ENCODE peak calls at places on chromosomes 13 and 19, in ten cellular contexts. One of them, this sample, is unnamed.

GRCh38 chr13:101556676-101557121 is 104.2 kb downstream of the ITGBL1 start:
- DNase-seq in CD8-positive, alpha-beta T cell: no peak
- DNase-seq in activated T-helper 9 cell treated with anti-CD3 and anti-CD28 coated beads, Interleukin-2, amount 50 U/mL, for 16 hours: no peak
- DNase-seq in AG09319: no peak
- DNase-seq in GM12865: no peak
- DNase-seq in endothelial cell: no peak
- DNase-seq in HCEC 1CT: no peak
- DNase-seq in amniotic epithelial cell: peak; percentile 91
- DNase-seq in AG08395: peak; percentile 72
- DNase-seq in activated CD8-positive, alpha-beta memory T cell treated with anti-CD3 and anti-CD28 coated beads, Interleukin-2, amount 50 U/mL, for 4 hours: no peak
- DNase-seq in this sample: no peak

GRCh38 chr19:52188822-52189744 is 769 bp upstream of the PPP2R1A start:
- DNase-seq in activated T-helper 9 cell treated with anti-CD3 and anti-CD28 coated beads, Interleukin-2, amount 50 U/mL, for 16 hours: no peak
- DNase-seq in HCEC 1CT: no peak
- DNase-seq in activated CD8-positive, alpha-beta memory T cell treated with anti-CD3 and anti-CD28 coated beads, Interleukin-2, amount 50 U/mL, for 4 hours: peak; percentile 96
- DNase-seq in amniotic epithelial cell: no peak
- DNase-seq in AG09319: no peak
- DNase-seq in CD8-positive, alpha-beta T cell: no peak
- DNase-seq in AG08395: no peak
- DNase-seq in endothelial cell: peak; percentile 43
- DNase-seq in GM12865: no peak
- DNase-seq in this sample: no peak

GRCh38 chr13:21234537-21234936 is 58.1 kb downstream of the MRPL57 start:
- DNase-seq in CD8-positive, alpha-beta T cell: no peak
- DNase-seq in activated CD8-positive, alpha-beta memory T cell treated with anti-CD3 and anti-CD28 coated beads, Interleukin-2, amount 50 U/mL, for 4 hours: no peak
- DNase-seq in activated T-helper 9 cell treated with anti-CD3 and anti-CD28 coated beads, Interleukin-2, amount 50 U/mL, for 16 hours: no peak
- DNase-seq in AG09319: no peak
- DNase-seq in endothelial cell: no peak
- DNase-seq in GM12865: no peak
- DNase-seq in AG08395: peak; percentile 35
- DNase-seq in amniotic epithelial cell: peak; percentile 12
- DNase-seq in HCEC 1CT: no peak
- DNase-seq in this sample: no peak

GRCh38 chr13:33639640-33640080 is 178.3 kb upstream of the RFC3 start:
- DNase-seq in amniotic epithelial cell: no peak
- DNase-seq in AG08395: no peak
- DNase-seq in AG09319: no peak
- DNase-seq in CD8-positive, alpha-beta T cell: no peak
- DNase-seq in GM12865: peak; percentile 55
- DNase-seq in endothelial cell: no peak
- DNase-seq in activated CD8-positive, alpha-beta memory T cell treated with anti-CD3 and anti-CD28 coated beads, Interleukin-2, amount 50 U/mL, for 4 hours: no peak
- DNase-seq in activated T-helper 9 cell treated with anti-CD3 and anti-CD28 coated beads, Interleukin-2, amount 50 U/mL, for 16 hours: peak; percentile 31
- DNase-seq in HCEC 1CT: no peak
- DNase-seq in this sample: no peak

GRCh38 chr13:27830010-27830409 is 37.7 kb downstream of the GSX1 start:
- DNase-seq in GM12865: peak; percentile 59
- DNase-seq in CD8-positive, alpha-beta T cell: peak; percentile 58
- DNase-seq in AG08395: peak; percentile 53
- DNase-seq in amniotic epithelial cell: peak; percentile 21
- DNase-seq in endothelial cell: peak; percentile 81
- DNase-seq in activated CD8-positive, alpha-beta memory T cell treated with anti-CD3 and anti-CD28 coated beads, Interleukin-2, amount 50 U/mL, for 4 hours: peak; percentile 60
- DNase-seq in HCEC 1CT: no peak
- DNase-seq in activated T-helper 9 cell treated with anti-CD3 and anti-CD28 coated beads, Interleukin-2, amount 50 U/mL, for 16 hours: peak; percentile 33
- DNase-seq in AG09319: no peak
- DNase-seq in this sample: no peak

GRCh38 chr13:103104340-103104739 is 38.1 kb upstream of the SLC10A2 start:
- DNase-seq in activated CD8-positive, alpha-beta memory T cell treated with anti-CD3 and anti-CD28 coated beads, Interleukin-2, amount 50 U/mL, for 4 hours: no peak
- DNase-seq in endothelial cell: no peak
- DNase-seq in AG08395: no peak
- DNase-seq in HCEC 1CT: no peak
- DNase-seq in CD8-positive, alpha-beta T cell: no peak
- DNase-seq in activated T-helper 9 cell treated with anti-CD3 and anti-CD28 coated beads, Interleukin-2, amount 50 U/mL, for 16 hours: no peak
- DNase-seq in AG09319: no peak
- DNase-seq in GM12865: peak; percentile 47
- DNase-seq in amniotic epithelial cell: no peak
- DNase-seq in this sample: no peak

GRCh38 chr13:40697711-40698110 is 31.3 kb upstream of the FOXO1 start:
- DNase-seq in GM12865: peak; percentile 84
- DNase-seq in activated T-helper 9 cell treated with anti-CD3 and anti-CD28 coated beads, Interleukin-2, amount 50 U/mL, for 16 hours: no peak
- DNase-seq in CD8-positive, alpha-beta T cell: no peak
- DNase-seq in AG09319: no peak
- DNase-seq in endothelial cell: no peak
- DNase-seq in amniotic epithelial cell: no peak
- DNase-seq in activated CD8-positive, alpha-beta memory T cell treated with anti-CD3 and anti-CD28 coated beads, Interleukin-2, amount 50 U/mL, for 4 hours: no peak
- DNase-seq in AG08395: no peak
- DNase-seq in HCEC 1CT: no peak
- DNase-seq in this sample: no peak

GRCh38 chr13:36954542-36954941 is 34.5 kb upstream of the SMAD9 start:
- DNase-seq in amniotic epithelial cell: no peak
- DNase-seq in AG09319: no peak
- DNase-seq in GM12865: no peak
- DNase-seq in HCEC 1CT: no peak
- DNase-seq in activated CD8-positive, alpha-beta memory T cell treated with anti-CD3 and anti-CD28 coated beads, Interleukin-2, amount 50 U/mL, for 4 hours: no peak
- DNase-seq in activated T-helper 9 cell treated with anti-CD3 and anti-CD28 coated beads, Interleukin-2, amount 50 U/mL, for 16 hours: no peak
- DNase-seq in AG08395: no peak
- DNase-seq in CD8-positive, alpha-beta T cell: no peak
- DNase-seq in endothelial cell: no peak
- DNase-seq in this sample: no peak

GRCh38 chr13:109610517-109610916 is 175.9 kb downstream of the IRS2 start:
- DNase-seq in amniotic epithelial cell: no peak
- DNase-seq in activated CD8-positive, alpha-beta memory T cell treated with anti-CD3 and anti-CD28 coated beads, Interleukin-2, amount 50 U/mL, for 4 hours: peak; percentile 39
- DNase-seq in HCEC 1CT: peak; percentile 20
- DNase-seq in GM12865: peak; percentile 4
- DNase-seq in CD8-positive, alpha-beta T cell: peak; percentile 40
- DNase-seq in endothelial cell: peak; percentile 7
- DNase-seq in AG08395: no peak
- DNase-seq in AG09319: no peak
- DNase-seq in activated T-helper 9 cell treated with anti-CD3 and anti-CD28 coated beads, Interleukin-2, amount 50 U/mL, for 16 hours: peak; percentile 1
- DNase-seq in this sample: no peak

GRCh38 chr19:17473041-17473440 is 2.7 kb downstream of the SLC27A1 start:
- DNase-seq in amniotic epithelial cell: peak; percentile 77
- DNase-seq in HCEC 1CT: peak; percentile 78
- DNase-seq in activated CD8-positive, alpha-beta memory T cell treated with anti-CD3 and anti-CD28 coated beads, Interleukin-2, amount 50 U/mL, for 4 hours: no peak
- DNase-seq in AG08395: peak; percentile 47
- DNase-seq in activated T-helper 9 cell treated with anti-CD3 and anti-CD28 coated beads, Interleukin-2, amount 50 U/mL, for 16 hours: no peak
- DNase-seq in CD8-positive, alpha-beta T cell: no peak
- DNase-seq in endothelial cell: no peak
- DNase-seq in AG09319: no peak
- DNase-seq in GM12865: peak; percentile 54
- DNase-seq in this sample: no peak

GRCh38 chr19:17424743-17425365 is 5.0 kb downstream of the MVB12A start:
- DNase-seq in activated T-helper 9 cell treated with anti-CD3 and anti-CD28 coated beads, Interleukin-2, amount 50 U/mL, for 16 hours: no peak
- DNase-seq in AG09319: no peak
- DNase-seq in amniotic epithelial cell: peak; percentile 57
- DNase-seq in activated CD8-positive, alpha-beta memory T cell treated with anti-CD3 and anti-CD28 coated beads, Interleukin-2, amount 50 U/mL, for 4 hours: no peak
- DNase-seq in CD8-positive, alpha-beta T cell: no peak
- DNase-seq in AG08395: no peak
- DNase-seq in GM12865: peak; percentile 33
- DNase-seq in HCEC 1CT: peak; percentile 24
- DNase-seq in endothelial cell: peak; percentile 80
- DNase-seq in this sample: no peak

GRCh38 chr19:41575998-41576397 is at the start of gene CEACAM21:
- DNase-seq in AG08395: no peak
- DNase-seq in CD8-positive, alpha-beta T cell: peak; percentile 46
- DNase-seq in AG09319: no peak
- DNase-seq in activated T-helper 9 cell treated with anti-CD3 and anti-CD28 coated beads, Interleukin-2, amount 50 U/mL, for 16 hours: no peak
- DNase-seq in HCEC 1CT: no peak
- DNase-seq in GM12865: peak; percentile 78
- DNase-seq in activated CD8-positive, alpha-beta memory T cell treated with anti-CD3 and anti-CD28 coated beads, Interleukin-2, amount 50 U/mL, for 4 hours: no peak
- DNase-seq in endothelial cell: no peak
- DNase-seq in amniotic epithelial cell: no peak
- DNase-seq in this sample: no peak

GRCh38 chr13:109448629-109449028 is 337.8 kb downstream of the IRS2 start:
- DNase-seq in amniotic epithelial cell: no peak
- DNase-seq in activated T-helper 9 cell treated with anti-CD3 and anti-CD28 coated beads, Interleukin-2, amount 50 U/mL, for 16 hours: no peak
- DNase-seq in HCEC 1CT: no peak
- DNase-seq in CD8-positive, alpha-beta T cell: no peak
- DNase-seq in activated CD8-positive, alpha-beta memory T cell treated with anti-CD3 and anti-CD28 coated beads, Interleukin-2, amount 50 U/mL, for 4 hours: no peak
- DNase-seq in endothelial cell: no peak
- DNase-seq in AG08395: no peak
- DNase-seq in GM12865: no peak
- DNase-seq in AG09319: no peak
- DNase-seq in this sample: no peak

GRCh38 chr13:22800726-22801401 is 379.9 kb upstream of the SGCG start:
- DNase-seq in AG08395: peak; percentile 5
- DNase-seq in amniotic epithelial cell: peak; percentile 26
- DNase-seq in activated CD8-positive, alpha-beta memory T cell treated with anti-CD3 and anti-CD28 coated beads, Interleukin-2, amount 50 U/mL, for 4 hours: no peak
- DNase-seq in endothelial cell: no peak
- DNase-seq in CD8-positive, alpha-beta T cell: no peak
- DNase-seq in HCEC 1CT: no peak
- DNase-seq in GM12865: peak; percentile 10
- DNase-seq in activated T-helper 9 cell treated with anti-CD3 and anti-CD28 coated beads, Interleukin-2, amount 50 U/mL, for 16 hours: no peak
- DNase-seq in AG09319: no peak
- DNase-seq in this sample: no peak

GRCh38 chr13:21014666-21015170 is 46.7 kb downstream of the LATS2 start:
- DNase-seq in GM12865: no peak
- DNase-seq in amniotic epithelial cell: peak; percentile 82
- DNase-seq in AG09319: peak; percentile 80
- DNase-seq in activated T-helper 9 cell treated with anti-CD3 and anti-CD28 coated beads, Interleukin-2, amount 50 U/mL, for 16 hours: no peak
- DNase-seq in CD8-positive, alpha-beta T cell: no peak
- DNase-seq in activated CD8-positive, alpha-beta memory T cell treated with anti-CD3 and anti-CD28 coated beads, Interleukin-2, amount 50 U/mL, for 4 hours: no peak
- DNase-seq in AG08395: peak; percentile 65
- DNase-seq in endothelial cell: no peak
- DNase-seq in HCEC 1CT: peak; percentile 77
- DNase-seq in this sample: no peak

GRCh38 chr13:24348797-24349515 is 39.6 kb downstream of the C1QTNF9 start:
- DNase-seq in amniotic epithelial cell: no peak
- DNase-seq in endothelial cell: no peak
- DNase-seq in activated CD8-positive, alpha-beta memory T cell treated with anti-CD3 and anti-CD28 coated beads, Interleukin-2, amount 50 U/mL, for 4 hours: no peak
- DNase-seq in CD8-positive, alpha-beta T cell: no peak
- DNase-seq in HCEC 1CT: no peak
- DNase-seq in AG08395: no peak
- DNase-seq in activated T-helper 9 cell treated with anti-CD3 and anti-CD28 coated beads, Interleukin-2, amount 50 U/mL, for 16 hours: no peak
- DNase-seq in AG09319: no peak
- DNase-seq in GM12865: no peak
- DNase-seq in this sample: no peak

GRCh38 chr13:50400930-50401553 is 385.8 kb downstream of the KCNRG start:
- DNase-seq in HCEC 1CT: peak; percentile 5
- DNase-seq in activated T-helper 9 cell treated with anti-CD3 and anti-CD28 coated beads, Interleukin-2, amount 50 U/mL, for 16 hours: no peak
- DNase-seq in GM12865: no peak
- DNase-seq in AG08395: peak; percentile 76
- DNase-seq in amniotic epithelial cell: peak; percentile 92
- DNase-seq in AG09319: peak; percentile 41
- DNase-seq in endothelial cell: no peak
- DNase-seq in CD8-positive, alpha-beta T cell: no peak
- DNase-seq in activated CD8-positive, alpha-beta memory T cell treated with anti-CD3 and anti-CD28 coated beads, Interleukin-2, amount 50 U/mL, for 4 hours: no peak
- DNase-seq in this sample: no peak